ENCODE peak calls at places on chromosomes 7 and 10, in eight cellular contexts. H is effector CD4-positive, alpha-beta T cell; X is stimulated activated CD4-positive, alpha-beta T cell treated with anti-CD3 and anti-CD28 coated beads, Interleukin-4, amount 100 ng/mL, for 4 hours; N is activated CD4-positive, CD25-positive, alpha-beta regulatory T cell; W is CD8-positive, alpha-beta memory T cell; P is activated CD4-positive, alpha-beta T cell treated with anti-CD3 and anti-CD28 coated beads for 1 hour; O is fibroblast of lung; L is NCI-H2081. S is an unnamed sample.

GRCh38 chr10:131107970-131108369 is 203.6 kb downstream of the TCERG1L start:
- DNase-seq in O (no peak), W (no peak), L (no peak), N (no peak), P (no peak), H (no peak), X (no peak), S (no peak)

GRCh38 chr10:132836832-132837540 is 51.0 kb upstream of the NKX6-2 start:
- DNase-seq in N (no peak), L (peak; percentile 10), P (peak; percentile 30), O (peak; percentile 29), X (peak; percentile 50), H (peak; percentile 28), W (peak; percentile 12), S (peak; percentile 68)

GRCh38 chr7:46725838-46726237 is 804.8 kb upstream of the IGFBP3 start:
- DNase-seq in P (no peak), O (peak; percentile 42), X (no peak), H (no peak), L (no peak), N (no peak), W (no peak), S (no peak)

GRCh38 chr7:47638679-47639306 is 56.9 kb upstream of the TNS3 start:
- DNase-seq in W (no peak), L (no peak), X (no peak), N (no peak), P (no peak), H (no peak), O (peak; percentile 79), S (no peak)

GRCh38 chr7:121330053-121330833 is 1.4 kb downstream of the WNT16 start:
- DNase-seq in W (no peak), N (no peak), X (no peak), O (no peak), L (peak; percentile 57), H (no peak), P (no peak), S (no peak)

GRCh38 chr10:117374506-117375359 is 507 bp downstream of the PDZD8 start:
- DNase-seq in L (no peak), W (peak; percentile 25), N (peak; percentile 4), X (peak; percentile 20), O (peak; percentile 42), H (peak; percentile 5), P (peak; percentile 11), S (peak; percentile 60)

GRCh38 chr10:593901-594457 is 95.5 kb downstream of the DIP2C start:
- DNase-seq in P (no peak), W (no peak), N (no peak), O (peak; percentile 86), L (no peak), X (no peak), H (no peak), S (no peak)

GRCh38 chr7:39950473-39951155 is 558 bp downstream of the CDK13 start:
- DNase-seq in X (peak; percentile 45), N (peak; percentile 30), H (peak; percentile 29), L (peak; percentile 55), P (peak; percentile 19), W (peak; percentile 37), O (peak; percentile 49), S (peak; percentile 28)

GRCh38 chr7:124915242-124915641 is 14.4 kb downstream of the POT1 start:
- DNase-seq in W (no peak), L (no peak), P (no peak), H (no peak), N (no peak), O (no peak), X (no peak), S (no peak)

GRCh38 chr7:102119213-102119651 is 167.4 kb upstream of the SH2B2 start:
- DNase-seq in W (no peak), X (no peak), L (no peak), P (no peak), H (no peak), N (no peak), O (peak; percentile 52), S (no peak)

GRCh38 chr7:124085168-124085567 is 52.3 kb upstream of the TMEM229A start:
- DNase-seq in N (no peak), L (peak; percentile 47), X (no peak), O (peak; percentile 88), H (no peak), W (no peak), P (no peak), S (no peak)

GRCh38 chr7:17234398-17235021 is 63.9 kb upstream of the AHR start:
- DNase-seq in P (peak; percentile 37), H (peak; percentile 66), N (peak; percentile 24), L (no peak), W (peak; percentile 62), X (peak; percentile 7), O (peak; percentile 96), S (peak; percentile 77)

GRCh38 chr7:2646680-2647571 is 15.1 kb downstream of the TTYH3 start:
- DNase-seq in O (no peak), X (no peak), L (no peak), H (no peak), P (no peak), W (no peak), N (no peak), S (no peak)

GRCh38 chr10:105148921-105149320 is 507.8 kb downstream of the SORCS3 start:
- DNase-seq in H (no peak), L (no peak), O (no peak), W (no peak), X (no peak), N (no peak), P (no peak), S (no peak)

GRCh38 chr10:74683621-74684114 is 142.7 kb upstream of the KAT6B start:
- DNase-seq in H (no peak), L (no peak), P (no peak), O (peak; percentile 16), X (no peak), W (no peak), N (no peak), S (no peak)

GRCh38 chr7:113945018-113945938 is 26.5 kb upstream of the PPP1R3A start:
- DNase-seq in X (no peak), N (no peak), L (no peak), O (peak; percentile 2), H (no peak), W (no peak), P (no peak), S (no peak)

GRCh38 chr10:128377364-128377987 is 251.3 kb upstream of the MKI67 start:
- DNase-seq in N (no peak), X (no peak), H (no peak), O (no peak), P (no peak), W (no peak), L (no peak), S (no peak)

GRCh38 chr7:158000160-158000559 is 587.5 kb downstream of the PTPRN2 start:
- DNase-seq in H (no peak), O (no peak), N (no peak), X (no peak), L (no peak), W (no peak), P (no peak), S (no peak)

GRCh38 chr10:73742454-73742734 is 1.8 kb upstream of the SEC24C start:
- DNase-seq in X (no peak), H (no peak), L (no peak), P (no peak), O (no peak), N (no peak), W (no peak), S (no peak)

GRCh38 chr10:14466256-14466655 is 135.5 kb upstream of the FRMD4A start:
- DNase-seq in P (no peak), O (peak; percentile 52), N (no peak), H (no peak), W (no peak), L (no peak), X (no peak), S (no peak)

GRCh38 chr10:13792011-13792410 is 205.2 kb downstream of the PRPF18 start:
- DNase-seq in N (no peak), L (peak; percentile 24), O (no peak), X (no peak), W (no peak), P (no peak), H (no peak), S (no peak)

GRCh38 chr10:76324283-76324682 is 892.9 kb downstream of the LRMDA start:
- DNase-seq in L (peak; percentile 66), P (no peak), W (no peak), N (no peak), H (no peak), X (no peak), O (peak; percentile 3), S (no peak)

GRCh38 chr10:14583252-14583651 is 191.4 kb downstream of the FAM107B start:
- DNase-seq in L (no peak), P (peak; percentile 67), O (no peak), W (peak; percentile 75), H (peak; percentile 77), X (peak; percentile 62), N (peak; percentile 66), S (peak; percentile 68)

GRCh38 chr7:143882020-143882610 is 19.9 kb downstream of the TCAF1 start:
- DNase-seq in P (no peak), W (no peak), L (peak; percentile 64), H (no peak), N (no peak), O (peak; percentile 90), X (no peak), S (no peak)

GRCh38 chr7:137667633-137668387 is 179.0 kb downstream of the DGKI start:
- DNase-seq in N (no peak), W (no peak), L (no peak), X (no peak), P (no peak), O (peak; percentile 52), H (no peak), S (no peak)

GRCh38 chr10:34172936-34173533 is 642.1 kb downstream of the PARD3 start:
- DNase-seq in L (no peak), P (no peak), W (no peak), X (no peak), N (no peak), O (peak; percentile 23), H (no peak), S (no peak)

GRCh38 chr7:139099181-139099947 is 10.2 kb downstream of the ZC3HAV1 start:
- DNase-seq in O (peak; percentile 36), W (no peak), L (no peak), N (no peak), X (no peak), H (no peak), P (no peak), S (no peak)

GRCh38 chr7:41232086-41232485 is 470.8 kb downstream of the INHBA start:
- DNase-seq in O (peak; percentile 18), N (no peak), P (no peak), W (no peak), X (no peak), H (no peak), L (no peak), S (no peak)

GRCh38 chr7:41333506-41333905 is 369.4 kb downstream of the INHBA start:
- DNase-seq in H (no peak), O (peak; percentile 58), W (no peak), P (no peak), L (no peak), N (no peak), X (no peak), S (no peak)

S was measured in CD8-positive, alpha-beta T cell.